ENCODE peak calls at places on chromosomes 3 and 15, in nine cellular contexts. One of them, this sample, is unnamed.
A peak's percentile ranks its signal among the peaks of the same experiment; 100 is the strongest.

GRCh38 chr3:47772047-47772446 is 9.6 kb downstream of the SMARCC1 start:
- DNase-seq in gastrocnemius medialis: no peak
- DNase-seq in mammary epithelial cell: no peak
- DNase-seq in hepatocyte: no peak
- DNase-seq in H1: no peak
- DNase-seq in heart right ventricle: no peak
- DNase-seq in neural progenitor cell: no peak
- DNase-seq in heart left ventricle: no peak
- DNase-seq in fibroblast of lung: no peak
- DNase-seq in this sample: no peak

GRCh38 chr3:87082806-87083440 is 92.0 kb upstream of the VGLL3 start:
- DNase-seq in gastrocnemius medialis: no peak
- DNase-seq in fibroblast of lung: peak; percentile 86
- DNase-seq in mammary epithelial cell: peak; percentile 56
- DNase-seq in heart right ventricle: no peak
- DNase-seq in neural progenitor cell: peak; percentile 75
- DNase-seq in H1: peak; percentile 45
- DNase-seq in hepatocyte: peak; percentile 80
- DNase-seq in heart left ventricle: no peak
- DNase-seq in this sample: no peak

GRCh38 chr15:80609512-80609946 is 85.6 kb upstream of the ABHD17C start:
- DNase-seq in heart left ventricle: no peak
- DNase-seq in H1: no peak
- DNase-seq in hepatocyte: no peak
- DNase-seq in fibroblast of lung: peak; percentile 31
- DNase-seq in neural progenitor cell: no peak
- DNase-seq in heart right ventricle: no peak
- DNase-seq in gastrocnemius medialis: no peak
- DNase-seq in mammary epithelial cell: no peak
- DNase-seq in this sample: no peak

GRCh38 chr3:64426551-64426950 is 201.3 kb upstream of the PRICKLE2 start:
- DNase-seq in heart right ventricle: no peak
- DNase-seq in hepatocyte: no peak
- DNase-seq in gastrocnemius medialis: no peak
- DNase-seq in fibroblast of lung: no peak
- DNase-seq in mammary epithelial cell: peak; percentile 86
- DNase-seq in heart left ventricle: no peak
- DNase-seq in H1: no peak
- DNase-seq in neural progenitor cell: no peak
- DNase-seq in this sample: no peak

GRCh38 chr15:68256675-68257450 is 20.7 kb upstream of the FEM1B start:
- DNase-seq in neural progenitor cell: peak; percentile 94
- DNase-seq in H1: peak; percentile 94
- DNase-seq in mammary epithelial cell: peak; percentile 92
- DNase-seq in hepatocyte: peak; percentile 94
- DNase-seq in gastrocnemius medialis: peak; percentile 96
- DNase-seq in fibroblast of lung: peak; percentile 93
- DNase-seq in heart left ventricle: peak; percentile 86
- DNase-seq in heart right ventricle: peak; percentile 89
- DNase-seq in this sample: peak; percentile 95

GRCh38 chr15:48360841-48361240 is 29.6 kb downstream of the DUT start:
- DNase-seq in mammary epithelial cell: peak; percentile 34
- DNase-seq in gastrocnemius medialis: no peak
- DNase-seq in H1: no peak
- DNase-seq in neural progenitor cell: no peak
- DNase-seq in heart left ventricle: no peak
- DNase-seq in heart right ventricle: no peak
- DNase-seq in fibroblast of lung: no peak
- DNase-seq in hepatocyte: no peak
- DNase-seq in this sample: no peak

GRCh38 chr15:78621810-78622402 is 1.1 kb upstream of the CHRNA3 start:
- DNase-seq in gastrocnemius medialis: no peak
- DNase-seq in hepatocyte: no peak
- DNase-seq in heart left ventricle: no peak
- DNase-seq in H1: peak; percentile 41
- DNase-seq in heart right ventricle: no peak
- DNase-seq in mammary epithelial cell: no peak
- DNase-seq in neural progenitor cell: no peak
- DNase-seq in fibroblast of lung: no peak
- DNase-seq in this sample: no peak

GRCh38 chr3:70994644-70995043 is 588.9 kb downstream of the FOXP1 start:
- DNase-seq in hepatocyte: no peak
- DNase-seq in gastrocnemius medialis: no peak
- DNase-seq in heart right ventricle: no peak
- DNase-seq in neural progenitor cell: no peak
- DNase-seq in heart left ventricle: no peak
- DNase-seq in fibroblast of lung: no peak
- DNase-seq in mammary epithelial cell: no peak
- DNase-seq in H1: no peak
- DNase-seq in this sample: no peak

GRCh38 chr3:25831578-25831977 is 41.7 kb downstream of the OXSM start:
- DNase-seq in hepatocyte: peak; percentile 22
- DNase-seq in heart right ventricle: no peak
- DNase-seq in mammary epithelial cell: peak; percentile 12
- DNase-seq in fibroblast of lung: peak; percentile 71
- DNase-seq in neural progenitor cell: peak; percentile 41
- DNase-seq in heart left ventricle: no peak
- DNase-seq in H1: no peak
- DNase-seq in gastrocnemius medialis: no peak
- DNase-seq in this sample: no peak

GRCh38 chr3:29441020-29441324 is 160.1 kb downstream of the RBMS3 start:
- DNase-seq in neural progenitor cell: no peak
- DNase-seq in heart left ventricle: no peak
- DNase-seq in gastrocnemius medialis: no peak
- DNase-seq in hepatocyte: peak; percentile 16
- DNase-seq in fibroblast of lung: no peak
- DNase-seq in mammary epithelial cell: no peak
- DNase-seq in H1: no peak
- DNase-seq in heart right ventricle: no peak
- DNase-seq in this sample: no peak

GRCh38 chr15:99619712-99620111 is 53.9 kb downstream of the MEF2A start:
- DNase-seq in fibroblast of lung: peak; percentile 42
- DNase-seq in neural progenitor cell: no peak
- DNase-seq in H1: no peak
- DNase-seq in hepatocyte: no peak
- DNase-seq in heart right ventricle: no peak
- DNase-seq in heart left ventricle: no peak
- DNase-seq in mammary epithelial cell: no peak
- DNase-seq in gastrocnemius medialis: no peak
- DNase-seq in this sample: no peak

GRCh38 chr3:195269375-195270078 is 1.4 kb downstream of the XXYLT1 start:
- DNase-seq in fibroblast of lung: no peak
- DNase-seq in heart right ventricle: no peak
- DNase-seq in mammary epithelial cell: no peak
- DNase-seq in H1: peak; percentile 10
- DNase-seq in neural progenitor cell: no peak
- DNase-seq in hepatocyte: no peak
- DNase-seq in heart left ventricle: no peak
- DNase-seq in gastrocnemius medialis: no peak
- DNase-seq in this sample: no peak

GRCh38 chr3:195270079-195270349 is 945 bp downstream of the XXYLT1 start:
- DNase-seq in heart right ventricle: no peak
- DNase-seq in heart left ventricle: no peak
- DNase-seq in gastrocnemius medialis: no peak
- DNase-seq in neural progenitor cell: no peak
- DNase-seq in fibroblast of lung: no peak
- DNase-seq in hepatocyte: no peak
- DNase-seq in H1: no peak
- DNase-seq in mammary epithelial cell: no peak
- DNase-seq in this sample: no peak

GRCh38 chr3:195267096-195267495 is 3.9 kb downstream of the XXYLT1 start:
- DNase-seq in heart right ventricle: no peak
- DNase-seq in heart left ventricle: no peak
- DNase-seq in fibroblast of lung: no peak
- DNase-seq in gastrocnemius medialis: no peak
- DNase-seq in hepatocyte: no peak
- DNase-seq in H1: peak; percentile 13
- DNase-seq in neural progenitor cell: no peak
- DNase-seq in mammary epithelial cell: no peak
- DNase-seq in this sample: no peak

GRCh38 chr3:195270350-195271115 is 426 bp downstream of the XXYLT1 start:
- DNase-seq in hepatocyte: peak; percentile 90
- DNase-seq in fibroblast of lung: peak; percentile 76
- DNase-seq in heart left ventricle: peak; percentile 79
- DNase-seq in H1: peak; percentile 84
- DNase-seq in neural progenitor cell: peak; percentile 91
- DNase-seq in heart right ventricle: peak; percentile 41
- DNase-seq in mammary epithelial cell: peak; percentile 57
- DNase-seq in gastrocnemius medialis: no peak
- DNase-seq in this sample: peak; percentile 55

DNA sequence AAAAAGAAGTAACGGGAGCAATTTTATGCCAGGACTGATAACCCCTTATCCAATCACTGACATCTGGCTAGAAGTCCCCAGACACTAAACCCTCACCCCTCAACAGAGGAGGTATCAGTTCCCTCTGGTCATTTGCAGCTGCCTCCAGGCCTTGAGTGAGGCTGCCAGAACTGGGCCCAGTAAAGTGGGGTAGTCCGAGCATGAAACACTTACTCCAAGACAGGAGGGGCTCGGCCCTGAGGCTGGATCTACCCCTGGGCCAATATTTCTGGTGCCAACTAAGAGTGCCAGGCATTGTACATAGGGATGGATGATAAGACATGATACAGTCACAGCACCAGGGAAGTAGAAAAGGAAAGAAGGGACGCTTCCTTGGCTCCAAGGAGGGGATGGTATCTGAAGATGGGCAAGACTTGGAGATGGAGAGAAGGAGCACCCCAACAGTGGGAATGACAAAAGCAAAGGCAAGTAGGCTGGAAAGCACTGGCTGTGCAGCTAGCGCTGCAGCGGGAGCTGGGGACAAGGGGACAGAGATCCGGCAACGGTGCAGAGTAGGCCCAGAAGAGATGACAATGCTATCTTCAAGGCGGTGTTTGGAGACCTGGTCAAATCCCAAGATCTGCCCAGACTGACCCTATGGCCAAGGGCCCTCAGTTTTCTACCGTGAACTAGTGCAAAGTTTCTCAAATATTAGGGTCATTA is 2.2 kb downstream of the XXYLT1 start:
- DNase-seq in gastrocnemius medialis: no peak
- DNase-seq in H1: no peak
- DNase-seq in heart right ventricle: no peak
- DNase-seq in heart left ventricle: no peak
- DNase-seq in fibroblast of lung: no peak
- DNase-seq in mammary epithelial cell: no peak
- DNase-seq in neural progenitor cell: no peak
- DNase-seq in hepatocyte: no peak
- DNase-seq in this sample: no peak
- H3K4me3 ChIP-seq in gastrocnemius medialis: no peak overlapping the region
- H3K4me3 ChIP-seq in H1: no peak overlapping the region
- H3K4me3 ChIP-seq in heart right ventricle: no peak overlapping the region
- H3K4me3 ChIP-seq in heart left ventricle: no peak overlapping the region
- H3K4me3 ChIP-seq in fibroblast of lung: no peak overlapping the region
- H3K4me3 ChIP-seq in mammary epithelial cell: no peak overlapping the region
- H3K4me3 ChIP-seq in neural progenitor cell: no peak overlapping the region
- H3K4me3 ChIP-seq in hepatocyte: no peak overlapping the region
- H3K4me3 ChIP-seq in this sample: no peak overlapping the region

DNA sequence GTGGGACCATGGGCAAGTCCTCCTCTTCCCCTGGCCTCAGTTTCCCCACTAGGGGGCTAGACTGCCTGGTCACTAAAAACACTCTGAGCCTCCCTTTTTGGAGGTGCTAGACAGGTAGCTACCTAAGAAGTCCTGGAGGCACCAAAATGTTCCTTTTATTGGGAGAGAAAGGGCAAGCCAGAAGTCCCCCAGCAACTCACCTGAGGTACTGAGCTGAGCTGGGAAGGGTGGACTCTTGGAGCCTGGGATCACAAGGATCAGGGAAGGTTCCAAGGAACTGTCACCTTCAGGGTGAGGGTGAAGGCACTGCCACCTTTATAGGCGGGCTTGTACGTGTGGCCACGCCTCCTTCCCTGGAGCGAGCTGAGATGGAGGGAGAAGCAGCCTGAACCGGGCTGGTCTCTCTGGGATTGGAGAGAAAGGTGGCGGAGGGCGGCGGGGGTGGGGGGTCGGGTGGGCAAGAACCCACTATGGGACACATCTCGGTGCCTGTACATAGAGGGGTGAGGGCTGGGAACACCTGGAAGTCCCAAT is at the start of gene CYP1A1:
- DNase-seq in hepatocyte: peak; percentile 73
- DNase-seq in mammary epithelial cell: peak; percentile 8
- DNase-seq in neural progenitor cell: peak; percentile 49
- DNase-seq in heart right ventricle: peak; percentile 28
- DNase-seq in gastrocnemius medialis: no peak
- DNase-seq in fibroblast of lung: no peak
- DNase-seq in heart left ventricle: peak; percentile 31
- DNase-seq in H1: peak; percentile 68
- DNase-seq in this sample: no peak
- H3K27ac ChIP-seq in hepatocyte: peak within 1 kb of the TSS; percentile 94
- H3K27ac ChIP-seq in mammary epithelial cell: no peak within 1 kb of the TSS
- H3K27ac ChIP-seq in neural progenitor cell: no peak within 1 kb of the TSS
- H3K27ac ChIP-seq in heart right ventricle: peak within 1 kb of the TSS; percentile 69
- H3K27ac ChIP-seq in gastrocnemius medialis: peak within 1 kb of the TSS; percentile 68
- H3K27ac ChIP-seq in fibroblast of lung: no peak within 1 kb of the TSS
- H3K27ac ChIP-seq in heart left ventricle: no peak within 1 kb of the TSS
- H3K27ac ChIP-seq in H1: no peak within 1 kb of the TSS
- H3K27ac ChIP-seq in this sample: no peak within 1 kb of the TSS

DNA sequence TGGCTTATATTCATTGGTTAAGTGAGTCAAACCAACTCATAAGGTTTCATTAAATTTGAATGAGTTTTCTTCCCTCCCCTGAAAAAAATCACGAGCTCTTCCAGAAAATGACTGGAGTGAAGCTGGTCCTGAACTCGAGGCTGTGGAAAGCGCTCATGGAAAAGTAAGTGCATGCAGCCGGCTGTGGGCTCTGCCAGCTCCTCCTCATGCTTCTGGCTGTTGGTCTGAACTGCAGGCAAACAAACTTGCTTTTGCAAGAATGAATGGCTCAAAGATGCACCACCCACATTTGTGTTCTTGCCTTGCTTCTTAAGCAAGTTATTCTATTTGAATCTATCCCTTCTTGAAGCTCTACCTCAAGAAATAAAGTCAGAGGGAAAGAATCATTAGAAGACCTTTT is 6.2 kb downstream of the ETV5 start:
- DNase-seq in hepatocyte: peak; percentile 31
- DNase-seq in gastrocnemius medialis: no peak
- DNase-seq in heart right ventricle: no peak
- DNase-seq in mammary epithelial cell: no peak
- DNase-seq in H1: no peak
- DNase-seq in neural progenitor cell: no peak
- DNase-seq in heart left ventricle: no peak
- DNase-seq in fibroblast of lung: peak; percentile 62
- DNase-seq in this sample: no peak
- H3K4me1 ChIP-seq in hepatocyte: peaks cover 21% of the 10 kb centered on the region
- H3K4me1 ChIP-seq in gastrocnemius medialis: peaks cover 31% of the 10 kb centered on the region
- H3K4me1 ChIP-seq in heart right ventricle: peaks cover 32% of the 10 kb centered on the region
- H3K4me1 ChIP-seq in mammary epithelial cell: peaks cover 55% of the 10 kb centered on the region
- H3K4me1 ChIP-seq in H1: peaks cover 13% of the 10 kb centered on the region
- H3K4me1 ChIP-seq in neural progenitor cell: peaks cover 59% of the 10 kb centered on the region
- H3K4me1 ChIP-seq in heart left ventricle: peaks cover 25% of the 10 kb centered on the region
- H3K4me1 ChIP-seq in fibroblast of lung: peaks cover 25% of the 10 kb centered on the region
- H3K4me1 ChIP-seq in this sample: peaks cover 7% of the 10 kb centered on the region

DNA sequence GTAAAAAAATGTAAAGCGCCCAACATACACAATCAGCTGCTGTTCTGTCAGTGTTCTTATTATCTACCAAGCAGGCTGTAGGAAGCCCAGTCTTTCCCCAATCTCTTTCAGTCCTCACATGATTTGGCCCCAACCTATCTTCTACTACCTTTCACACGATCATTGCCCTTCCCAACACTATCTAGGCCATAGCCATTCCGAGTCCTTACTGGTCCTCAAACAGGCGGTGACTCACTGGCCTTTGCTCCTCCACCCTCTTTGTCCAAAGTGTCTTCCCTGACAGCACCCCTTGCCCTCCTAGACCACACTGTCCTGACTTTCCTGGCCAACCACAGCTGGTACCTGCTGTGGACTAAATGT is 881 bp upstream of the RFT1 start:
- DNase-seq in H1: no peak
- DNase-seq in heart right ventricle: no peak
- DNase-seq in mammary epithelial cell: no peak
- DNase-seq in gastrocnemius medialis: no peak
- DNase-seq in hepatocyte: no peak
- DNase-seq in fibroblast of lung: no peak
- DNase-seq in heart left ventricle: no peak
- DNase-seq in neural progenitor cell: no peak
- DNase-seq in this sample: peak; percentile 25
- H3K4me3 ChIP-seq in H1: peak overlapping the region; percentile 94
- H3K4me3 ChIP-seq in heart right ventricle: no peak overlapping the region
- H3K4me3 ChIP-seq in mammary epithelial cell: peak overlapping the region; percentile 77
- H3K4me3 ChIP-seq in gastrocnemius medialis: peak overlapping the region; percentile 91
- H3K4me3 ChIP-seq in hepatocyte: no peak overlapping the region
- H3K4me3 ChIP-seq in fibroblast of lung: no peak overlapping the region
- H3K4me3 ChIP-seq in heart left ventricle: no peak overlapping the region
- H3K4me3 ChIP-seq in neural progenitor cell: peak overlapping the region; percentile 96
- H3K4me3 ChIP-seq in this sample: peak overlapping the region; percentile 89

This sample was measured in tibial artery.